ENCODE peak calls at places on chromosomes 7 and 10, in five cellular contexts. R is iPS-NIHi11, I is left colon, F is right cardiac atrium, A is NCI-H1417. K is an unnamed sample.

GRCh38 chr7:151374726-151375125 is 33.1 kb downstream of the NUB1 start:
- DNase-seq in F (no peak), A (no peak), R (no peak), I (no peak), K (no peak)

GRCh38 chr7:78479348-78479747 is 680.8 kb downstream of the PHTF2 start:
- DNase-seq in I (no peak), A (no peak), R (no peak), F (no peak), K (no peak)

GRCh38 chr7:21869785-21870402 is 75.8 kb downstream of the CDCA7L start:
- DNase-seq in A (no peak), F (no peak), R (no peak), I (no peak), K (no peak)

GRCh38 chr10:7196284-7196683 is 214.6 kb downstream of the SFMBT2 start:
- DNase-seq in I (no peak), R (no peak), A (no peak), F (no peak), K (no peak)

GRCh38 chr7:22137026-22137425 is 191.3 kb upstream of the CDCA7L start:
- DNase-seq in R (no peak), F (no peak), I (no peak), A (no peak), K (no peak)

GRCh38 chr10:35635576-35635975 is 6.5 kb downstream of the FZD8 start:
- DNase-seq in A (peak; percentile 25), I (peak; percentile 27), F (no peak), R (peak; percentile 55), K (peak; percentile 59)

GRCh38 chr7:12729112-12729511 is 41.7 kb downstream of the ARL4A start:
- DNase-seq in R (peak; percentile 73), A (peak; percentile 69), F (peak; percentile 82), I (peak; percentile 55), K (peak; percentile 69)

GRCh38 chr7:125747966-125748365 is 818.3 kb upstream of the POT1 start:
- DNase-seq in A (no peak), F (no peak), R (no peak), I (no peak), K (no peak)